ENCODE peak calls at places on chromosomes 11 and 22, in four cellular contexts. One of them, this sample, is unnamed.
A peak's percentile ranks its signal among the peaks of the same experiment; 100 is the strongest.

GRCh38 chr11:47185305-47186075 is 744 bp downstream of the PACSIN3 start:
- DNase-seq in endodermal cell: peak; percentile 95
- DNase-seq in choroid plexus epithelial cell: no peak
- DNase-seq in pancreas: peak; percentile 73
- DNase-seq in this sample: peak; percentile 60

GRCh38 chr22:23673826-23674690 is 16.8 kb upstream of the RGL4 start:
- DNase-seq in choroid plexus epithelial cell: peak; percentile 53
- DNase-seq in endodermal cell: peak; percentile 65
- DNase-seq in pancreas: peak; percentile 35
- DNase-seq in this sample: no peak

GRCh38 chr22:32020117-32020516 is 22.9 kb upstream of the SLC5A1 start:
- DNase-seq in pancreas: no peak
- DNase-seq in endodermal cell: no peak
- DNase-seq in choroid plexus epithelial cell: peak; percentile 89
- DNase-seq in this sample: peak; percentile 82

GRCh38 chr22:48927591-48927990 is 900.1 kb downstream of the BRD1 start:
- DNase-seq in choroid plexus epithelial cell: no peak
- DNase-seq in pancreas: no peak
- DNase-seq in endodermal cell: no peak
- DNase-seq in this sample: no peak

GRCh38 chr11:47667555-47667954 is 25.2 kb upstream of the MTCH2 start:
- DNase-seq in choroid plexus epithelial cell: no peak
- DNase-seq in endodermal cell: no peak
- DNase-seq in pancreas: no peak
- DNase-seq in this sample: no peak

GRCh38 chr11:65636108-65636809 is 1.6 kb upstream of the SIPA1 start:
- DNase-seq in endodermal cell: no peak
- DNase-seq in choroid plexus epithelial cell: no peak
- DNase-seq in pancreas: no peak
- DNase-seq in this sample: no peak

GRCh38 chr22:49229483-49230193 is 598.0 kb downstream of the BRD1 start:
- DNase-seq in endodermal cell: no peak
- DNase-seq in choroid plexus epithelial cell: no peak
- DNase-seq in pancreas: no peak
- DNase-seq in this sample: no peak

GRCh38 chr22:24514241-24515024 is 19.3 kb downstream of the UPB1 start:
- DNase-seq in endodermal cell: no peak
- DNase-seq in pancreas: no peak
- DNase-seq in choroid plexus epithelial cell: no peak
- DNase-seq in this sample: no peak

GRCh38 chr22:33110562-33111163 is 52.5 kb upstream of the SYN3 start:
- DNase-seq in pancreas: no peak
- DNase-seq in choroid plexus epithelial cell: no peak
- DNase-seq in endodermal cell: no peak
- DNase-seq in this sample: no peak

GRCh38 chr11:67647471-67647870 is 3.1 kb downstream of the ACY3 start:
- DNase-seq in pancreas: peak; percentile 59
- DNase-seq in endodermal cell: peak; percentile 38
- DNase-seq in choroid plexus epithelial cell: no peak
- DNase-seq in this sample: no peak

GRCh38 chr11:74926304-74927030 is 22.4 kb downstream of the XRRA1 start:
- DNase-seq in pancreas: no peak
- DNase-seq in endodermal cell: no peak
- DNase-seq in choroid plexus epithelial cell: peak; percentile 43
- DNase-seq in this sample: peak; percentile 55

GRCh38 chr11:61967924-61968757 is 707 bp upstream of the FTH1 start:
- DNase-seq in pancreas: peak; percentile 72
- DNase-seq in choroid plexus epithelial cell: no peak
- DNase-seq in endodermal cell: peak; percentile 79
- DNase-seq in this sample: peak; percentile 20

GRCh38 chr11:65445604-65446445 is 23.2 kb downstream of the NEAT1 start:
- DNase-seq in choroid plexus epithelial cell: peak; percentile 81
- DNase-seq in endodermal cell: peak; percentile 55
- DNase-seq in pancreas: peak; percentile 57
- DNase-seq in this sample: peak; percentile 38

GRCh38 chr11:78821371-78822306 is 247.0 kb upstream of the NARS2 start:
- DNase-seq in pancreas: no peak
- DNase-seq in endodermal cell: no peak
- DNase-seq in choroid plexus epithelial cell: peak; percentile 63
- DNase-seq in this sample: no peak

GRCh38 chr11:45926001-45926401 is 3.5 kb downstream of the LARGE2 start:
- DNase-seq in pancreas: no peak
- DNase-seq in endodermal cell: peak; percentile 45
- DNase-seq in choroid plexus epithelial cell: no peak
- DNase-seq in this sample: no peak

GRCh38 chr11:66280428-66280827 is 2.5 kb downstream of the CNIH2 start:
- DNase-seq in endodermal cell: no peak
- DNase-seq in choroid plexus epithelial cell: no peak
- DNase-seq in pancreas: no peak
- DNase-seq in this sample: peak; percentile 7

GRCh38 chr22:34354071-34354817 is 434.0 kb upstream of the LARGE1 start:
- DNase-seq in pancreas: no peak
- DNase-seq in choroid plexus epithelial cell: no peak
- DNase-seq in endodermal cell: no peak
- DNase-seq in this sample: no peak

GRCh38 chr22:43848366-43849171 is 13.7 kb downstream of the SULT4A1 start:
- DNase-seq in pancreas: peak; percentile 62
- DNase-seq in choroid plexus epithelial cell: peak; percentile 65
- DNase-seq in endodermal cell: peak; percentile 79
- DNase-seq in this sample: peak; percentile 27

GRCh38 chr11:107908211-107908610 is 20.0 kb upstream of the RAB39A start:
- DNase-seq in choroid plexus epithelial cell: no peak
- DNase-seq in endodermal cell: no peak
- DNase-seq in pancreas: no peak
- DNase-seq in this sample: no peak

GRCh38 chr11:69320756-69321741 is 27.1 kb downstream of the MYEOV start:
- DNase-seq in pancreas: no peak
- DNase-seq in endodermal cell: no peak
- DNase-seq in choroid plexus epithelial cell: no peak
- DNase-seq in this sample: peak; percentile 27

GRCh38 chr11:114259124-114259526 is 37.1 kb upstream of the NNMT start:
- DNase-seq in choroid plexus epithelial cell: peak; percentile 42
- DNase-seq in pancreas: no peak
- DNase-seq in endodermal cell: no peak
- DNase-seq in this sample: no peak

GRCh38 chr11:114256176-114256897 is 39.9 kb upstream of the NNMT start:
- DNase-seq in pancreas: no peak
- DNase-seq in endodermal cell: no peak
- DNase-seq in choroid plexus epithelial cell: no peak
- DNase-seq in this sample: no peak

GRCh38 chr11:114258696-114259095 is 37.5 kb upstream of the NNMT start:
- DNase-seq in endodermal cell: no peak
- DNase-seq in choroid plexus epithelial cell: no peak
- DNase-seq in pancreas: no peak
- DNase-seq in this sample: no peak

GRCh38 chr11:114256898-114257286 is 39.3 kb upstream of the NNMT start:
- DNase-seq in choroid plexus epithelial cell: no peak
- DNase-seq in endodermal cell: no peak
- DNase-seq in pancreas: no peak
- DNase-seq in this sample: no peak

GRCh38 chr11:114257621-114258558 is 38.3 kb upstream of the NNMT start:
- DNase-seq in pancreas: no peak
- DNase-seq in endodermal cell: peak; percentile 71
- DNase-seq in choroid plexus epithelial cell: peak; percentile 59
- DNase-seq in this sample: peak; percentile 25
- TF ChIP-seq CTCF in pancreas: no peak
- TF ChIP-seq CTCF in endodermal cell: peak; percentile 52
- TF ChIP-seq CTCF in choroid plexus epithelial cell: peak; percentile 40
- TF ChIP-seq CTCF in this sample: peak; percentile 56

GRCh38 chr22:37284807-37285355 is 2.6 kb downstream of the CYTH4 start:
- DNase-seq in endodermal cell: peak; percentile 54
- DNase-seq in choroid plexus epithelial cell: no peak
- DNase-seq in pancreas: no peak
- DNase-seq in this sample: no peak

GRCh38 chr22:37282385-37282677 is at the start of gene CYTH4:
- DNase-seq in pancreas: no peak
- DNase-seq in endodermal cell: no peak
- DNase-seq in choroid plexus epithelial cell: no peak
- DNase-seq in this sample: no peak

GRCh38 chr22:37284126-37284806 is 2.0 kb downstream of the CYTH4 start:
- DNase-seq in pancreas: no peak
- DNase-seq in endodermal cell: no peak
- DNase-seq in choroid plexus epithelial cell: no peak
- DNase-seq in this sample: no peak

GRCh38 chr22:37281646-37282384 is 493 bp upstream of the CYTH4 start:
- DNase-seq in pancreas: no peak
- DNase-seq in choroid plexus epithelial cell: no peak
- DNase-seq in endodermal cell: no peak
- DNase-seq in this sample: no peak

DNA sequence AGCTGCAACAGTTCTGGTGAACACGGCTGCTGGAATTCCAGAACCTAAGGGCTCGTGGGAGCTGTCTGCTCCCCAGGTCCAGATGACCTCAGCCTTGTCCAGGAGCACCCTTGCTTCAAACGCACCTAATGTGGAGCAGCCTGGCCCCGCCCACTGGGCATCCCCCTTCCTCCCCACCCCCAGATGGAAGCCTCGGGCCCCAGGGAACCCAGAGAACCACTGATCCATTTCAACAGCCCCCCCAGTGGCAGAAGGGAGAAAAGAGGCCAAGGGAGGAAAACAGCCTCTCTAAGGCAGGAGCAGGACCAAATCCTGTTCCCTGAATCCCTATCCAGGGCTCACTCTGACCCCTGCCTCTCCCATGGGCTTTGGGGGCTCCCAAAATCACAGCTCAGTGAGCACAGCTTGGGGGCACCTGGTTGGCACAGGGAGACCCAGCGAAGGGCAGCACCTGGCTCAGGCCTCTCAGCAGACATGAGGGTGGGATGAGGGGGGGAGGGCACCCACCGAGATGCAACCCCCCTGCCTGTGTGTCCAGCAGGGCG is 1.2 kb downstream of the CYTH4 start:
- DNase-seq in choroid plexus epithelial cell: no peak
- DNase-seq in endodermal cell: no peak
- DNase-seq in pancreas: no peak
- DNase-seq in this sample: no peak
- H3K4me3 ChIP-seq in choroid plexus epithelial cell: no peak overlapping the region
- H3K4me3 ChIP-seq in endodermal cell: no peak overlapping the region
- H3K4me3 ChIP-seq in pancreas: no peak overlapping the region
- H3K4me3 ChIP-seq in this sample: no peak overlapping the region

DNA sequence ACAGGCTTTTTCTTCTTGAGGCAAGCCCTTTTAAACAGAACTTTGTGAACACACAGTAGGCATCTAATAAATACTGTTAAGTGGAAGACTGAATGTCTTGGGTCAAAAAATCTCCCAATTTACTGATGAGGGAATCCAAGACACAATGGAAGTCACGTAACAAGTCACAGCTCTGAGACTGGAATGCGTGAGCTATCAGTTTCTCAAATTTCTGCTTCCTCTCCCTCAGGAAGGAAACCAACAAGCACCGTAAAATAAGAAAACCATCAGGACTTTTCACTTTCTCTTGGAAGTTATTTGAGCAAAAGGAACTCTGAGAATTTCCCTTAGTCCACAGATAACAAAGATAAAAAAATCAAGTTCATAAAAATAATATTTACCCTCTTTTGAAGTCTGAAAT is 50.1 kb upstream of the CCDC89 start:
- DNase-seq in pancreas: no peak
- DNase-seq in endodermal cell: no peak
- DNase-seq in choroid plexus epithelial cell: peak; percentile 19
- DNase-seq in this sample: no peak
- TF ChIP-seq CTCF in pancreas: no peak
- TF ChIP-seq CTCF in endodermal cell: no peak
- TF ChIP-seq CTCF in choroid plexus epithelial cell: no peak
- TF ChIP-seq CTCF in this sample: no peak

GRCh38 chr11:12380565-12381325 is 3.4 kb downstream of the PARVA start:
- DNase-seq in endodermal cell: no peak
- DNase-seq in pancreas: no peak
- DNase-seq in choroid plexus epithelial cell: no peak
- DNase-seq in this sample: no peak

GRCh38 chr11:12377106-12377823 is at the start of gene PARVA:
- DNase-seq in endodermal cell: peak; percentile 93
- DNase-seq in pancreas: peak; percentile 83
- DNase-seq in choroid plexus epithelial cell: peak; percentile 84
- DNase-seq in this sample: peak; percentile 78

GRCh38 chr11:12381875-12382274 is 4.5 kb downstream of the PARVA start:
- DNase-seq in endodermal cell: no peak
- DNase-seq in pancreas: no peak
- DNase-seq in choroid plexus epithelial cell: peak; percentile 51
- DNase-seq in this sample: no peak

GRCh38 chr11:12376259-12376971 is 956 bp upstream of the PARVA start:
- DNase-seq in choroid plexus epithelial cell: peak; percentile 81
- DNase-seq in pancreas: peak; percentile 72
- DNase-seq in endodermal cell: no peak
- DNase-seq in this sample: peak; percentile 74

DNA sequence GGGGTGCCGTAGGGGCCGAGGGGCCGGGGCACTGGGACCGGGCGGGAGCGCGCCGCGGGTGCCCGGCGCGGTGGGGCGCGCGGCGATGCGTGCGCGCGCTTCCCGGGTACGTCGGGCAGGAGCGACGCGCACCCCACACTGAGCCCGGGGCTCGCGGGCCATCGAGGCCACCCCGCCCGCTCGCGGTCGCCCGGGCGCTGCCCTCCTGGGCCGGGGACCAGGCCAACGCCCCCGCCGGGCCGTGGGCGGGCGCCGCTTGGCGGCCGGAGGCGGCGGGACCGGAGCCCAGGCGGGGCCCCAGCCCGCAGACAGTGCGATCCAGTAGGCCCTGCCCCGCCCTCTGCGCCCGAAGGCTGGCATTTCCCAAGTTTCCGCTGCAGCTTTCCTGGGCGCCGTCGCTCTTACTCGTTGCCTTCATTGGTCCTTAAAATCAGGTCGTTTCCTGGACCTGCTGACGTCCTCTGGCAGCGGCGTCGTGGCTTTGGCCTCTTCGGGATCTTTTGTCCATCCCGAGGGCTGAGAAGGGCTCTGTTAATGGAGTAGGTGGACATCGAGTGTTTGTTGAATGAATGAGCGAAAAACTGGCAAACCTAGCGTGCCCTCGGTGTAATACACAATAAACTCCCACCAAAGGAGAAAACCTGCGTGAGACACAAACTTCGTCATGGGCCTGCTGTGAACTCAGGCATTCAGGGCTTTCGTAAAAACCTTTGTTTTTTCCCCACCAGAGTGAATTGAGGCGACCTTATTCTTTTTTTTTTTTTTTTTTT is 638 bp downstream of the PARVA start:
- DNase-seq in endodermal cell: peak; percentile 93
- DNase-seq in choroid plexus epithelial cell: peak; percentile 60
- DNase-seq in pancreas: peak; percentile 89
- DNase-seq in this sample: peak; percentile 79
- H3K4me3 ChIP-seq in endodermal cell: peak overlapping the region; percentile 91
- H3K4me3 ChIP-seq in choroid plexus epithelial cell: peak overlapping the region; percentile 80
- H3K4me3 ChIP-seq in pancreas: peak overlapping the region; percentile 60
- H3K4me3 ChIP-seq in this sample: peak overlapping the region; percentile 62

GRCh38 chr22:38824587-38824986 is 19.2 kb downstream of the NPTXR start:
- DNase-seq in choroid plexus epithelial cell: peak; percentile 82
- DNase-seq in endodermal cell: peak; percentile 96
- DNase-seq in pancreas: no peak
- DNase-seq in this sample: peak; percentile 72
- TF ChIP-seq CTCF in choroid plexus epithelial cell: peak; percentile 77
- TF ChIP-seq CTCF in endodermal cell: peak; percentile 87
- TF ChIP-seq CTCF in pancreas: no peak
- TF ChIP-seq CTCF in this sample: peak; percentile 76